ENCODE peak calls at places on chromosomes 5 and 9, in four cellular contexts. M is HepG2, X is A549, Y is K562. N is an unnamed sample.

GRCh38 chr9:137293094-137293481 is 9.0 kb downstream of the NRARP start:
- DNase-seq in Y (no peak), M (no peak), X (no peak), N (no peak)

GRCh38 chr5:134510970-134511795 is 14.3 kb upstream of the JADE2 start:
- DNase-seq in X (peak; percentile 82), M (peak; percentile 65), Y (peak; percentile 46), N (peak; percentile 69)

GRCh38 chr9:108937561-108938305 is 3.5 kb downstream of the ABITRAM start:
- DNase-seq in M (no peak), X (no peak), Y (no peak), N (no peak)

GRCh38 chr5:67082941-67083340 is 113.7 kb downstream of the CD180 start:
- DNase-seq in M (no peak), Y (no peak), X (no peak), N (no peak)

GRCh38 chr5:150559701-150560100 is 51.8 kb downstream of the NDST1 start:
- DNase-seq in X (no peak), Y (no peak), M (no peak), N (peak; percentile 76)

GRCh38 chr5:99453181-99453580 is 524.4 kb upstream of the CHD1 start:
- DNase-seq in Y (no peak), M (no peak), X (no peak), N (no peak)

GRCh38 chr5:143515829-143516228 is 112.3 kb upstream of the NR3C1 start:
- DNase-seq in X (no peak), Y (no peak), M (no peak), N (peak; percentile 39)

GRCh38 chr9:97853056-97853843 is at the start of gene FOXE1:
- DNase-seq in M (no peak), Y (no peak), X (peak; percentile 31), N (no peak)

GRCh38 chr9:88828018-88828417 is 163.2 kb upstream of the S1PR3 start:
- DNase-seq in Y (no peak), X (no peak), M (no peak), N (no peak)

GRCh38 chr9:33263131-33263935 is 1.2 kb downstream of the BAG1 start:
- DNase-seq in M (peak; percentile 18), X (no peak), Y (peak; percentile 34), N (no peak)

DNA sequence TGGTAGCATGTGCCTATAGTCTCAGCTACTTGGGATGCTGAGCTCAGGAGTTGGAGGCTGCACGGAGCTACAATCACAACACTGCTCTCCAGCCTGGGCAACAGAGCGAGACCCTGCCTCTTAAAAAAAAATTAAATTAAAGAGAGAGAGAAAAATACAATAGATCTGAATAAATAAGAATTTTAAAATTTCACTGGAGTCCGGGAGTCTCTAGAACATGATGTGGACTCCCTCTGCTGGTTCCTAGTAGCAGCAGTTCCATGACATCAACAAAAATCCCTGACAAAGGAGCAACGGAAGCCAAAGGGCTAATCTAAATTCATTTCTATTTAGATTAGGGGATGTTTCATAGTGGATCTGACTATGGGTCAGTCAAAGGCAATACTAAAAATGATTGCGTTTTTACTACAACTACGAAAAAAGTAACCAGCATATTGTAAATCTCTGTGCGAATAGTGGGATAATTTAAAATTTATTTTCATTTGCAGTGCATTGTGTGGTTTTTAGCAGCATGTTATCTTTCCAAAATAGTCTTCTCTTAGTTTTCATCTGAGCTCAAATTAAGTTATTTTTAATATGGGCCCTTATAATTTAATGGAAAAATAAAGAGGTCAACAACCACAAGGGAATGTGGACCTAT is 6.7 kb downstream of the INIP start:
- DNase-seq in M (peak; percentile 44), X (peak; percentile 42), Y (peak; percentile 42), N (peak; percentile 64)
- TF ChIP-seq CTCF in M (peak; percentile 54), X (peak; percentile 55), Y (peak; percentile 36), N (peak; percentile 77)

DNA sequence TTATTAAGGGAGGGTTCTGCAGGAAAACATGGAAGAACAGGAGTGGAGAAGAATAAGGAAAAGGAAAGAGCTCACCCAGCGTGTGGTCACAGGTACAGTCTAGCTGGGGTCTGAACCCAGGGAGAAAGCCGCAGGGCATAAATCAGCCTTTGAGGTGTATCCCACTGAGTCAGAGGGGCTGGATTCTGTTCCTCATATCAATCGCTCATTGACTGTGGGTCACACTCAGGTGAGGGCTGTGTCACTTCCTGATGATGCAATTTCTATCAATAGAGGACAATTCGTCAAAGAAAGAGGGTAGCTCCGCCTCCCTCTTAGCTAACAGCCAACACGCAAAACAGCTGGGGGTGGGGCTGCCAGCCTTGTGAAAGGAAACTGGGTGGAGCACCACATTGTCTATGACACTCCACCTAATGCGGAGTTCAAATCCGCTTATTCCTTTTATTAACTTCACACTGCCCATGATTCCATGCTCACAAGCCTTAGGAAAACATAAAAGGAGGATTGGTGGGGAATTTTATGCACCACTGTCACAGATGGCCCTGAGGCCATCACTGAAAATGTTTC is 176.2 kb downstream of the ICE1 start:
- DNase-seq in Y (peak; percentile 34), M (no peak), X (peak; percentile 4), N (no peak)
- TF ChIP-seq MAZ in Y (peak; percentile 52), M (no peak), X (no peak), N (no peak)

GRCh38 chr9:94081864-94082468 is 2.3 kb upstream of the PTPDC1 start:
- DNase-seq in X (no peak), Y (no peak), M (no peak), N (no peak)
- TF ChIP-seq CTCF in X (no peak), Y (no peak), M (no peak), N (no peak)

GRCh38 chr5:141680178-141680577 is 1.9 kb downstream of the ARAP3 start:
- DNase-seq in X (no peak), M (no peak), Y (no peak), N (no peak)

GRCh38 chr5:141681695-141682641 is at the start of gene ARAP3:
- DNase-seq in Y (peak; percentile 88), M (peak; percentile 9), X (peak; percentile 75), N (peak; percentile 89)

GRCh38 chr5:141681295-141681694 is 735 bp downstream of the ARAP3 start:
- DNase-seq in Y (no peak), X (no peak), M (no peak), N (no peak)

GRCh38 chr5:141683596-141684161 is 1.6 kb upstream of the ARAP3 start:
- DNase-seq in X (no peak), Y (no peak), M (no peak), N (no peak)

GRCh38 chr5:141680751-141681201 is 1.3 kb downstream of the ARAP3 start:
- DNase-seq in Y (no peak), X (no peak), M (peak; percentile 7), N (peak; percentile 41)
- TF ChIP-seq MAZ in Y (no peak), X (no peak), M (no peak), N (no peak)

GRCh38 chr9:214488-215448 is at the start of gene DOCK8:
- DNase-seq in M (peak; percentile 31), X (peak; percentile 75), Y (peak; percentile 88), N (no peak)
- TF ChIP-seq CTCF in M (peak; percentile 58), X (peak; percentile 50), Y (peak; percentile 76), N (no peak)

GRCh38 chr9:134804871-134805270 is 75.7 kb upstream of the FCN2 start:
- DNase-seq in X (no peak), Y (no peak), M (no peak), N (no peak)

GRCh38 chr9:134796882-134797281 is 83.7 kb upstream of the FCN2 start:
- DNase-seq in Y (no peak), X (no peak), M (no peak), N (no peak)

GRCh38 chr9:134802201-134802795 is 78.3 kb upstream of the FCN2 start:
- DNase-seq in X (no peak), M (no peak), Y (no peak), N (no peak)

DNA sequence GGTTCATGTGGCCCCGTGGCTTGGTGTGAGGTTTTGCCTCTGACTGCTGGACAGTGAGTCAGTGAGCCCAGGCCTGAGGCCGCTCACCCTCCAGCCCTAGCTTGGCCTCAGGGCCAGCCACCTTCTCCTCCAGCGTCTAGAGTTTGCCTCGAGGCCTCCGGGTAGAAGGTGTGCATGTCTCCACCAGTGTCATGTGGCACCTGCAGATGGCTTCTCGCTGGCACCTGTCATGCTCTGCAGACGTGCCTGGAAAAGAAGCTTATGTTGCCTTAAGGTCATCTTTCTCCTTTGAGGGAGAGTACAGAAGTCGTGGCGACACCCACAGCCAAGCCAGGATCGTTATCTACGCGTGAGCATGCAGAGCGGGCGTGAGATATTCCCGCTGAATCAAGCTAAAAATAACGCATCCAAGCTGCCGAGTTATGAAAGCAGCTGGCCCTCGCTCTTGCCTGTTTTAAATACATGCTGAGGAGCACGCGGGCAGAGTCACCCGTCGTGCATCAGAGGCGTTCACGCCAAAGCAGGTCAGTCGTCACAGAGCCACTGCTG is 79.7 kb upstream of the FCN2 start:
- DNase-seq in Y (peak; percentile 2), X (no peak), M (no peak), N (no peak)
- TF ChIP-seq MAZ in Y (no peak), X (no peak), M (no peak), N (no peak)